ENCODE peak calls at places on chromosomes 2 and 18, in nine cellular contexts. One of them, this sample, is unnamed.

GRCh38 chr2:28009732-28010131 is 119.2 kb downstream of the BABAM2 start:
- DNase-seq in HepG2: no peak
- DNase-seq in K562: no peak
- DNase-seq in A549: no peak
- DNase-seq in GM12878: no peak
- DNase-seq in SK-N-SH: peak; percentile 13
- DNase-seq in HCT116: no peak
- DNase-seq in HL-60: no peak
- DNase-seq in Panc1: no peak
- DNase-seq in this sample: no peak

GRCh38 chr18:73235491-73235890 is 367.7 kb upstream of the NETO1 start:
- DNase-seq in K562: no peak
- DNase-seq in HepG2: peak; percentile 2
- DNase-seq in Panc1: peak; percentile 51
- DNase-seq in HCT116: no peak
- DNase-seq in HL-60: no peak
- DNase-seq in GM12878: peak; percentile 11
- DNase-seq in A549: peak; percentile 30
- DNase-seq in SK-N-SH: no peak
- DNase-seq in this sample: no peak

GRCh38 chr2:187390891-187391290 is 57.2 kb downstream of the CALCRL start:
- DNase-seq in GM12878: no peak
- DNase-seq in Panc1: peak; percentile 24
- DNase-seq in A549: peak; percentile 80
- DNase-seq in HCT116: peak; percentile 15
- DNase-seq in SK-N-SH: no peak
- DNase-seq in K562: no peak
- DNase-seq in HL-60: no peak
- DNase-seq in HepG2: peak; percentile 35
- DNase-seq in this sample: no peak

GRCh38 chr18:58856881-58857280 is 7.8 kb upstream of the ZNF532 start:
- DNase-seq in GM12878: no peak
- DNase-seq in HL-60: no peak
- DNase-seq in A549: peak; percentile 50
- DNase-seq in HCT116: no peak
- DNase-seq in HepG2: no peak
- DNase-seq in Panc1: no peak
- DNase-seq in SK-N-SH: no peak
- DNase-seq in K562: no peak
- DNase-seq in this sample: no peak

GRCh38 chr2:201654611-201655384 is 11.5 kb upstream of the TMEM237 start:
- DNase-seq in HL-60: no peak
- DNase-seq in K562: no peak
- DNase-seq in SK-N-SH: no peak
- DNase-seq in GM12878: no peak
- DNase-seq in HepG2: no peak
- DNase-seq in A549: no peak
- DNase-seq in HCT116: no peak
- DNase-seq in Panc1: no peak
- DNase-seq in this sample: no peak

GRCh38 chr2:55158111-55158814 is 73.8 kb downstream of the CLHC1 start:
- DNase-seq in HL-60: no peak
- DNase-seq in A549: no peak
- DNase-seq in SK-N-SH: no peak
- DNase-seq in Panc1: no peak
- DNase-seq in K562: peak; percentile 38
- DNase-seq in HepG2: no peak
- DNase-seq in HCT116: no peak
- DNase-seq in GM12878: no peak
- DNase-seq in this sample: no peak

GRCh38 chr2:86433137-86433536 is 8.0 kb upstream of the KDM3A start:
- DNase-seq in K562: no peak
- DNase-seq in HepG2: no peak
- DNase-seq in SK-N-SH: no peak
- DNase-seq in HL-60: peak; percentile 41
- DNase-seq in HCT116: no peak
- DNase-seq in Panc1: no peak
- DNase-seq in GM12878: no peak
- DNase-seq in A549: no peak
- DNase-seq in this sample: no peak

GRCh38 chr18:46211816-46212215 is 107.6 kb downstream of the HAUS1 start:
- DNase-seq in GM12878: no peak
- DNase-seq in SK-N-SH: no peak
- DNase-seq in Panc1: no peak
- DNase-seq in HCT116: no peak
- DNase-seq in K562: peak; percentile 8
- DNase-seq in HepG2: no peak
- DNase-seq in HL-60: no peak
- DNase-seq in A549: no peak
- DNase-seq in this sample: no peak

GRCh38 chr2:189782221-189782671 is 1.9 kb downstream of the ORMDL1 start:
- DNase-seq in HCT116: no peak
- DNase-seq in A549: no peak
- DNase-seq in SK-N-SH: no peak
- DNase-seq in Panc1: no peak
- DNase-seq in K562: no peak
- DNase-seq in HL-60: peak; percentile 63
- DNase-seq in HepG2: peak; percentile 74
- DNase-seq in GM12878: no peak
- DNase-seq in this sample: no peak

GRCh38 chr2:170250584-170250983 is 72.6 kb downstream of the MYO3B start:
- DNase-seq in HL-60: no peak
- DNase-seq in GM12878: no peak
- DNase-seq in SK-N-SH: no peak
- DNase-seq in A549: no peak
- DNase-seq in K562: no peak
- DNase-seq in HepG2: no peak
- DNase-seq in HCT116: no peak
- DNase-seq in Panc1: no peak
- DNase-seq in this sample: no peak

GRCh38 chr2:43040084-43040854 is 186.1 kb downstream of the ZFP36L2 start:
- DNase-seq in A549: peak; percentile 71
- DNase-seq in SK-N-SH: no peak
- DNase-seq in K562: peak; percentile 48
- DNase-seq in GM12878: no peak
- DNase-seq in HepG2: no peak
- DNase-seq in HL-60: no peak
- DNase-seq in Panc1: no peak
- DNase-seq in HCT116: no peak
- DNase-seq in this sample: no peak

GRCh38 chr2:109419960-109420370 is 193.8 kb downstream of the SEPTIN10 start:
- DNase-seq in A549: no peak
- DNase-seq in K562: no peak
- DNase-seq in HCT116: no peak
- DNase-seq in GM12878: no peak
- DNase-seq in SK-N-SH: peak; percentile 73
- DNase-seq in HepG2: no peak
- DNase-seq in Panc1: no peak
- DNase-seq in HL-60: no peak
- DNase-seq in this sample: no peak

GRCh38 chr2:121521359-121521758 is 9.3 kb upstream of the RNU4ATAC start:
- DNase-seq in K562: no peak
- DNase-seq in HepG2: no peak
- DNase-seq in GM12878: no peak
- DNase-seq in A549: no peak
- DNase-seq in SK-N-SH: no peak
- DNase-seq in HL-60: no peak
- DNase-seq in Panc1: no peak
- DNase-seq in HCT116: no peak
- DNase-seq in this sample: no peak

GRCh38 chr2:73163522-73164367 is 38.6 kb upstream of the NOTO start:
- DNase-seq in A549: peak; percentile 82
- DNase-seq in K562: peak; percentile 83
- DNase-seq in Panc1: peak; percentile 61
- DNase-seq in GM12878: no peak
- DNase-seq in HepG2: peak; percentile 71
- DNase-seq in SK-N-SH: peak; percentile 88
- DNase-seq in HL-60: peak; percentile 62
- DNase-seq in HCT116: peak; percentile 69
- DNase-seq in this sample: peak; percentile 90

GRCh38 chr2:10242998-10243925 is 59.4 kb upstream of the HPCAL1 start:
- DNase-seq in HCT116: no peak
- DNase-seq in K562: no peak
- DNase-seq in GM12878: no peak
- DNase-seq in SK-N-SH: peak; percentile 77
- DNase-seq in HepG2: no peak
- DNase-seq in A549: no peak
- DNase-seq in Panc1: no peak
- DNase-seq in HL-60: no peak
- DNase-seq in this sample: no peak

GRCh38 chr2:42009657-42010580 is 37.9 kb upstream of the PKDCC start:
- DNase-seq in SK-N-SH: no peak
- DNase-seq in HepG2: no peak
- DNase-seq in A549: no peak
- DNase-seq in HL-60: no peak
- DNase-seq in GM12878: no peak
- DNase-seq in Panc1: no peak
- DNase-seq in HCT116: no peak
- DNase-seq in K562: no peak
- DNase-seq in this sample: no peak

GRCh38 chr2:9832586-9832985 is 10.7 kb upstream of the TAF1B start:
- DNase-seq in A549: no peak
- DNase-seq in SK-N-SH: no peak
- DNase-seq in HL-60: no peak
- DNase-seq in Panc1: no peak
- DNase-seq in HepG2: no peak
- DNase-seq in GM12878: no peak
- DNase-seq in K562: no peak
- DNase-seq in HCT116: no peak
- DNase-seq in this sample: no peak

GRCh38 chr18:22591231-22591630 is 173.5 kb upstream of the CTAGE1 start:
- DNase-seq in HCT116: no peak
- DNase-seq in HL-60: no peak
- DNase-seq in K562: no peak
- DNase-seq in SK-N-SH: no peak
- DNase-seq in HepG2: no peak
- DNase-seq in Panc1: no peak
- DNase-seq in A549: no peak
- DNase-seq in GM12878: no peak
- DNase-seq in this sample: no peak

GRCh38 chr18:22585821-22586220 is 168.1 kb upstream of the CTAGE1 start:
- DNase-seq in HL-60: no peak
- DNase-seq in HCT116: no peak
- DNase-seq in SK-N-SH: no peak
- DNase-seq in A549: no peak
- DNase-seq in HepG2: no peak
- DNase-seq in Panc1: no peak
- DNase-seq in K562: no peak
- DNase-seq in GM12878: no peak
- DNase-seq in this sample: no peak

GRCh38 chr18:22585333-22585732 is 167.6 kb upstream of the CTAGE1 start:
- DNase-seq in HCT116: no peak
- DNase-seq in A549: no peak
- DNase-seq in HL-60: no peak
- DNase-seq in Panc1: no peak
- DNase-seq in GM12878: no peak
- DNase-seq in K562: no peak
- DNase-seq in SK-N-SH: no peak
- DNase-seq in HepG2: no peak
- DNase-seq in this sample: no peak
- TF ChIP-seq REST in HCT116: no peak
- TF ChIP-seq REST in A549: no peak
- TF ChIP-seq REST in HL-60: no peak
- TF ChIP-seq REST in Panc1: no peak
- TF ChIP-seq REST in GM12878: no peak
- TF ChIP-seq REST in K562: no peak
- TF ChIP-seq REST in SK-N-SH: no peak
- TF ChIP-seq REST in HepG2: no peak
- TF ChIP-seq REST in this sample: no peak

DNA sequence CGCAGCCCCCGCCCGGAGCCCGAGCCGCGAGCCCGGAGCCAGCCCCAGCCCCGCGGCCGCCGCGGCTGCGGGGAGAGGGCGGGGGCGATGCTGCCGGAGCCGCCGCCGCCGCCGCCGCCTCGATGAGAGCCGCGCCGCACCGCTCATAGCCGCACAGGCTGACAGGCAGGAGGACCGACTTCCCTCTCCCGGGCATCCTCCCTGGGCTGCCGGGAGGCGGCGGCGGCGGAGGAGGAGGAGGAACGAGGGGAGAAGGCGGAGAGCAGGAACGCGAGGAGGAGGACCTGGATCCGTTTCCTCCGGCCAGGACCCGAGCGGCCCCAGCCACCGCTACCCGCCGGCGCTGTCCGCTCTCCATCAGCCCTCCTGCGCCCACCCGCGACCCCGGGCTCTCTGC is 370 bp downstream of the KLHL29 start:
- DNase-seq in HepG2: no peak
- DNase-seq in A549: peak; percentile 42
- DNase-seq in K562: no peak
- DNase-seq in HCT116: no peak
- DNase-seq in Panc1: no peak
- DNase-seq in GM12878: no peak
- DNase-seq in HL-60: no peak
- DNase-seq in SK-N-SH: no peak
- DNase-seq in this sample: peak; percentile 59
- TF ChIP-seq REST in HepG2: no peak
- TF ChIP-seq REST in A549: no peak
- TF ChIP-seq REST in K562: no peak
- TF ChIP-seq REST in HCT116: no peak
- TF ChIP-seq REST in Panc1: no peak
- TF ChIP-seq REST in GM12878: no peak
- TF ChIP-seq REST in HL-60: no peak
- TF ChIP-seq REST in SK-N-SH: no peak
- TF ChIP-seq REST in this sample: no peak

DNA sequence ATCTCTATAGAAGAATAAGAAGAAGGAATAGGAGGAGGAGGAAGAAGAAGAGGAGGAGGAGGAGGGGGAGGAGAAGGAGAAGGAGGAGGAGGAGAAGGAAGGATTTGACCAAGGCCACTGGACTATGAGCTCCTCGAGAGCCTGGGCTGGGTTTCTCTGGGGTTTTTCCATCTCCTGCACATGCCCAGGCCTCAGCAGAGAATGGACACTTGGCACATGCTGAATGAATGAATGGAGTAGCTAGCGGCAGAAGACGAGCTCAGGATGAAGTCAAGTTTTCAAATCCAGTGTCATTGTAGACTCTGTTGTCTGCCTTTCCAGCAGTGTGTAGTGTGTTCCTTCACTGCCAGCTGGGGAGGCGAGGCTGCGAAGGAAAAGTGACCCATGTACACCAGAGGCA is 2.2 kb downstream of the MYO7B start:
- DNase-seq in HL-60: no peak
- DNase-seq in Panc1: no peak
- DNase-seq in SK-N-SH: no peak
- DNase-seq in HCT116: no peak
- DNase-seq in K562: no peak
- DNase-seq in GM12878: no peak
- DNase-seq in HepG2: no peak
- DNase-seq in A549: no peak
- DNase-seq in this sample: no peak
- TF ChIP-seq REST in HL-60: no peak
- TF ChIP-seq REST in Panc1: no peak
- TF ChIP-seq REST in SK-N-SH: no peak
- TF ChIP-seq REST in HCT116: no peak
- TF ChIP-seq REST in K562: no peak
- TF ChIP-seq REST in GM12878: no peak
- TF ChIP-seq REST in HepG2: no peak
- TF ChIP-seq REST in A549: no peak
- TF ChIP-seq REST in this sample: no peak

DNA sequence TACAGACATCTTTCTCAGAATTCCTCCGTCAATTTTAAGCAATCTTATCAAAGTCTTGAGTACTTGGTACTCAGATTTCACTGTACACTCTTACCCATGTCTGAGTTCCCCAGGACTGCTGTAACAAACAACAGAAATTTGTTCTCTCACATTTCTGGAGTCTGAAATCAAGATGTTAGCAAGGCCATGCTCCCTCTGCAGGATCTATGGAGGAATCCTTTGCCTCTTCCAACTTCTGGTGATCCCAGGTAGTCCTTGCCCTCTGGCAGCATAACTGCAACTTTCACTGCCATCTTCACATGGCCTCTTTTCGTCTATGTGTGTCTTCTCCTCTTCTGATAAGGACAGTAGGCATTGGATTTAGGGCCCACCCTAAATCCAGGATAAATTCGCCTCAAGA is 17.1 kb upstream of the CACNB4 start:
- DNase-seq in HL-60: no peak
- DNase-seq in SK-N-SH: no peak
- DNase-seq in HCT116: no peak
- DNase-seq in GM12878: no peak
- DNase-seq in HepG2: no peak
- DNase-seq in K562: no peak
- DNase-seq in Panc1: no peak
- DNase-seq in A549: peak; percentile 43
- DNase-seq in this sample: peak; percentile 55
- TF ChIP-seq REST in HL-60: no peak
- TF ChIP-seq REST in SK-N-SH: no peak
- TF ChIP-seq REST in HCT116: no peak
- TF ChIP-seq REST in GM12878: no peak
- TF ChIP-seq REST in HepG2: no peak
- TF ChIP-seq REST in K562: no peak
- TF ChIP-seq REST in Panc1: no peak
- TF ChIP-seq REST in A549: no peak
- TF ChIP-seq REST in this sample: no peak

This sample was measured in GM23338.